ENCODE peak calls at places on chromosome 1, in six cellular contexts. One of them, this sample, is unnamed. For H3K4me1, the result is how much of the 10 kb centered on the place peaks cover.

GRCh38 chr1:109772658-109773202 is 9.0 kb upstream of the EPS8L3 start:
- DNase-seq in prostate gland: no peak
- DNase-seq in GM23338: no peak
- DNase-seq in PC-9: no peak
- DNase-seq in CD4-positive, alpha-beta memory T cell: no peak
- DNase-seq in endothelial cell of umbilical vein: no peak
- DNase-seq in this sample: no peak

GRCh38 chr1:16075337-16076002 is 2.0 kb upstream of the FAM131C start:
- DNase-seq in prostate gland: no peak
- DNase-seq in PC-9: no peak
- DNase-seq in GM23338: no peak
- DNase-seq in endothelial cell of umbilical vein: no peak
- DNase-seq in CD4-positive, alpha-beta memory T cell: no peak
- DNase-seq in this sample: no peak

GRCh38 chr1:62138029-62138428 is 56.6 kb upstream of the L1TD1 start:
- DNase-seq in PC-9: no peak
- DNase-seq in CD4-positive, alpha-beta memory T cell: no peak
- DNase-seq in prostate gland: no peak
- DNase-seq in GM23338: no peak
- DNase-seq in endothelial cell of umbilical vein: no peak
- DNase-seq in this sample: no peak

GRCh38 chr1:107413951-107414350 is 273.1 kb downstream of the NTNG1 start:
- DNase-seq in prostate gland: no peak
- DNase-seq in endothelial cell of umbilical vein: no peak
- DNase-seq in CD4-positive, alpha-beta memory T cell: no peak
- DNase-seq in GM23338: no peak
- DNase-seq in PC-9: no peak
- DNase-seq in this sample: no peak

GRCh38 chr1:9317591-9318331 is 25.1 kb downstream of the SPSB1 start:
- DNase-seq in CD4-positive, alpha-beta memory T cell: no peak
- DNase-seq in endothelial cell of umbilical vein: peak
- DNase-seq in GM23338: no peak
- DNase-seq in prostate gland: no peak
- DNase-seq in PC-9: no peak
- DNase-seq in this sample: no peak

GRCh38 chr1:45012639-45013278 is 705 bp downstream of the UROD start:
- DNase-seq in CD4-positive, alpha-beta memory T cell: peak
- DNase-seq in prostate gland: peak
- DNase-seq in PC-9: no peak
- DNase-seq in GM23338: peak
- DNase-seq in endothelial cell of umbilical vein: peak
- DNase-seq in this sample: peak

GRCh38 chr1:21955474-21956281 is 18.6 kb upstream of the HSPG2 start:
- DNase-seq in prostate gland: no peak
- DNase-seq in PC-9: no peak
- DNase-seq in endothelial cell of umbilical vein: no peak
- DNase-seq in CD4-positive, alpha-beta memory T cell: no peak
- DNase-seq in GM23338: peak
- DNase-seq in this sample: no peak

GRCh38 chr1:46244656-46245371 is 2.7 kb upstream of the RAD54L start:
- DNase-seq in PC-9: no peak
- DNase-seq in prostate gland: no peak
- DNase-seq in CD4-positive, alpha-beta memory T cell: peak
- DNase-seq in endothelial cell of umbilical vein: peak
- DNase-seq in GM23338: peak
- DNase-seq in this sample: no peak

GRCh38 chr1:194225781-194226180 is 1039.4 kb upstream of the B3GALT2 start:
- DNase-seq in endothelial cell of umbilical vein: no peak
- DNase-seq in CD4-positive, alpha-beta memory T cell: peak
- DNase-seq in GM23338: no peak
- DNase-seq in prostate gland: no peak
- DNase-seq in PC-9: no peak
- DNase-seq in this sample: no peak

GRCh38 chr1:202968351-202968750 is 1.3 kb upstream of the CYB5R1 start:
- DNase-seq in prostate gland: no peak
- DNase-seq in PC-9: no peak
- DNase-seq in endothelial cell of umbilical vein: no peak
- DNase-seq in GM23338: no peak
- DNase-seq in CD4-positive, alpha-beta memory T cell: no peak
- DNase-seq in this sample: no peak
- H3K27ac ChIP-seq in prostate gland: peak
- H3K27ac ChIP-seq in PC-9: no peak
- H3K27ac ChIP-seq in endothelial cell of umbilical vein: no peak
- H3K27ac ChIP-seq in GM23338: no peak
- H3K27ac ChIP-seq in CD4-positive, alpha-beta memory T cell: peak
- H3K27ac ChIP-seq in this sample: no peak

DNA sequence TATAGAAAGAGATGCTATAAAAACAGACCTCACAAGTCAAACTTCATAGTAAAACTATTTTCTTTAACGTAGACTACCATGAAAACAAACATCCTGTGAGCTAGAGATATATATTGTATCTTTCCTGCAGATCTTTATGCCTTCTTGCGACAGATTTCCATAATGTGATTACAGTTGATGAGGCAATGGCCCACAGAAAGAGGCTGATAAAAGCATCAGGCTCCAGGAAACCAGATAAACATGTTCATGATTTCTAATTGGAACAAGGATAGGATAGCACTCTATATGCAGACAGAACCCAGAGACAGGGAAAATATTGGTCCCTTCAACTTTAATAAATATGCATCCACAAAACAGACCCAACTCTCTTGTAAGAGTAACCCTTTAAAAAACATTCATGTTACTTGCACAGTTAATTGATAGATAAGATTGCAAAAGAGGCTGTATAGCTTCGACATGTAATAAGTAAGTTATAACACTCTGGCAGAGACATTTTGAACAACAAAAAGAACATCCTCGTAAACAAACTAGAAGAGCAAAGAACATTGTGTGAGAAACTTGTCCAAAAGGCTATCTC is 329.4 kb downstream of the AGBL4 start:
- DNase-seq in GM23338: no peak
- DNase-seq in PC-9: no peak
- DNase-seq in endothelial cell of umbilical vein: no peak
- DNase-seq in prostate gland: no peak
- DNase-seq in CD4-positive, alpha-beta memory T cell: no peak
- DNase-seq in this sample: no peak
- H3K4me1 ChIP-seq in GM23338: under half
- H3K4me1 ChIP-seq in PC-9: under half
- H3K4me1 ChIP-seq in endothelial cell of umbilical vein: under half
- H3K4me1 ChIP-seq in prostate gland: under half
- H3K4me1 ChIP-seq in CD4-positive, alpha-beta memory T cell: under half
- H3K4me1 ChIP-seq in this sample: under half

DNA sequence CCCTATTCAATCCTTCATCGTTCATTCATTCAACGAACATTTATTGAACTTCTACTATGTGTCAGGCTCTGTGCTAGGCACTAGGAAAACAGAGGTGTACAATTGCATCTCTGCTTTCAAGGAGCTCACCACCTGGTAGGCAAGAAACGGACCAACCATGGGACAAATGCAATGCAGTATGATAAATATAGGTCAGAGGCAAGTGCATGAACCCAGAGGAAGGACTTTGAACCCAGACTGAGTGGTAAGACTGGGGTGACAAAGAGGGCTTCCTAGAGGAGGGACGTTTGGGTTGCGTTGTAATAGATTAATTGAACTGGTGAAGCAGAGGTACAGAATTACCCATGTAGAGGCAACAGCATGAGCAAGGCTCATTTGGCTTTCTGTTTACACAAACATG is 16.4 kb downstream of the CD2 start:
- DNase-seq in PC-9: no peak
- DNase-seq in GM23338: no peak
- DNase-seq in CD4-positive, alpha-beta memory T cell: peak
- DNase-seq in prostate gland: no peak
- DNase-seq in endothelial cell of umbilical vein: no peak
- DNase-seq in this sample: no peak
- H3K27ac ChIP-seq in PC-9: no peak
- H3K27ac ChIP-seq in GM23338: no peak
- H3K27ac ChIP-seq in CD4-positive, alpha-beta memory T cell: peak
- H3K27ac ChIP-seq in prostate gland: no peak
- H3K27ac ChIP-seq in endothelial cell of umbilical vein: no peak
- H3K27ac ChIP-seq in this sample: no peak

DNA sequence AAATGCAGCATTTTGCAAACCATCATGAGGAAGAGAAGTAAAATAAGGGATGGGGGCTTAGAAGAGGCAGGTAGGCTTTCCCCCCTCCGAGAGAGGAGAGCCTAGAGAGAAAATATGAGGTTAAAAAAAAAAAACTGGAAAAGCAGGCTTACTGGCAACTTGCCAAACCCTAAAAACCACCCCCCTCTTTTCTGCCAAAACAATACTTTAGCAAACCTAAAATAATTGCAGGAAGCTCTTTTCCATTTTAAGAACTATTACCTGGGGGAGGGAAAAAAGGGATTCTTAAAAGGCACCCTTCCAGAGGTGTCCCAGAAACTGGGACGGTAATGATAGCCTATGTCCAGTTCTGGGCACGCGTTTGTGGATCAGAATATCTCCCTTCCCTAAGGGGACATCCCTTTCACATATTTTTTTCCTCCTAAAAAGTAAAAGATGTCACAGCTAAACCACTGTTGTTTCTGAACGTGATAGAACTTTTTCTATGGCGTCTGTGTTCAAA is 1.2 kb upstream of the NFIA start:
- DNase-seq in endothelial cell of umbilical vein: no peak
- DNase-seq in GM23338: peak
- DNase-seq in PC-9: peak
- DNase-seq in prostate gland: no peak
- DNase-seq in CD4-positive, alpha-beta memory T cell: no peak
- DNase-seq in this sample: no peak
- H3K4me1 ChIP-seq in endothelial cell of umbilical vein: half or more
- H3K4me1 ChIP-seq in GM23338: under half
- H3K4me1 ChIP-seq in PC-9: half or more
- H3K4me1 ChIP-seq in prostate gland: under half
- H3K4me1 ChIP-seq in CD4-positive, alpha-beta memory T cell: under half
- H3K4me1 ChIP-seq in this sample: half or more

DNA sequence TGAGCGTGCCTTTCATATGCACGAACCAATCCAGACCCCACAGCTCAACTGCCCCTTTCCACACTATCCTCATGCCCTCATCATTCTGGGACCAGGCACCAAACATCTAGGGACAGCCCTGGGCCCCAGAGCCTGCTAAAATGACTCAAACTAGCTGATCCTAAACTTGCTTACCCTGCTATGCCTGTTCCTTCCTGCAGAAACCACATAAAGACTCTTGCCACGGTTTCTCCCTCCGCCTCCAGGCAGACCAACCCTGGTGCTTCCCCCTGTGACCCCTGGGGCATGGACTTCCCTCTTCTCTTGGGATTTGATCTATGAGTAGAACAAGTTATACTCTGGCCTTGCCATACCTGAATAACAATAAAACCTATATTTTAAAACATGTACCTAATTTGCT is 138.0 kb upstream of the CD34 start:
- DNase-seq in prostate gland: no peak
- DNase-seq in PC-9: peak
- DNase-seq in GM23338: no peak
- DNase-seq in endothelial cell of umbilical vein: no peak
- DNase-seq in CD4-positive, alpha-beta memory T cell: no peak
- DNase-seq in this sample: peak
- H3K27ac ChIP-seq in prostate gland: no peak
- H3K27ac ChIP-seq in PC-9: peak
- H3K27ac ChIP-seq in GM23338: no peak
- H3K27ac ChIP-seq in endothelial cell of umbilical vein: no peak
- H3K27ac ChIP-seq in CD4-positive, alpha-beta memory T cell: no peak
- H3K27ac ChIP-seq in this sample: no peak

GRCh38 chr1:101240041-101240430 is 3.2 kb downstream of the S1PR1 start:
- DNase-seq in PC-9: no peak
- DNase-seq in endothelial cell of umbilical vein: peak
- DNase-seq in CD4-positive, alpha-beta memory T cell: no peak
- DNase-seq in GM23338: no peak
- DNase-seq in prostate gland: no peak
- DNase-seq in this sample: no peak

GRCh38 chr1:101245575-101245927 is 8.7 kb downstream of the S1PR1 start:
- DNase-seq in prostate gland: no peak
- DNase-seq in PC-9: no peak
- DNase-seq in CD4-positive, alpha-beta memory T cell: no peak
- DNase-seq in endothelial cell of umbilical vein: no peak
- DNase-seq in GM23338: no peak
- DNase-seq in this sample: no peak

GRCh38 chr1:101241485-101242225 is 4.8 kb downstream of the S1PR1 start:
- DNase-seq in GM23338: no peak
- DNase-seq in CD4-positive, alpha-beta memory T cell: no peak
- DNase-seq in PC-9: no peak
- DNase-seq in prostate gland: no peak
- DNase-seq in endothelial cell of umbilical vein: no peak
- DNase-seq in this sample: no peak

GRCh38 chr1:101244842-101245574 is 8.2 kb downstream of the S1PR1 start:
- DNase-seq in GM23338: no peak
- DNase-seq in PC-9: no peak
- DNase-seq in endothelial cell of umbilical vein: no peak
- DNase-seq in CD4-positive, alpha-beta memory T cell: no peak
- DNase-seq in prostate gland: peak
- DNase-seq in this sample: no peak

GRCh38 chr1:101242331-101243050 is 5.7 kb downstream of the S1PR1 start:
- DNase-seq in GM23338: no peak
- DNase-seq in prostate gland: no peak
- DNase-seq in endothelial cell of umbilical vein: peak
- DNase-seq in CD4-positive, alpha-beta memory T cell: no peak
- DNase-seq in PC-9: no peak
- DNase-seq in this sample: no peak
- H3K4me1 ChIP-seq in GM23338: under half
- H3K4me1 ChIP-seq in prostate gland: under half
- H3K4me1 ChIP-seq in endothelial cell of umbilical vein: half or more
- H3K4me1 ChIP-seq in CD4-positive, alpha-beta memory T cell: half or more
- H3K4me1 ChIP-seq in PC-9: under half
- H3K4me1 ChIP-seq in this sample: under half